ENCODE peak calls at places on chromosomes 13 and 19, in nine cellular contexts. Z, W, C, Y, U, M, D, T and F are unnamed samples. For H3K36me3, the result is how much of the 10 kb centered on the place peaks cover.

GRCh38 chr13:27131202-27131623 is 40.4 kb downstream of the USP12 start:
- DNase-seq in Z (no peak), W (no peak), C (no peak), Y (no peak), U (no peak), M (no peak), D (peak), T (no peak), F (no peak)

GRCh38 chr19:58513213-58513693 is 1.5 kb upstream of the SLC27A5 start:
- DNase-seq in Z (no peak), W (no peak), C (no peak), Y (no peak), U (no peak), M (no peak), D (no peak), T (no peak), F (no peak)

GRCh38 chr13:87684850-87685735 is 13.9 kb downstream of the SLITRK5 start:
- DNase-seq in Z (no peak), W (no peak), C (no peak), Y (no peak), U (no peak), M (no peak), D (no peak), T (no peak), F (no peak)

GRCh38 chr19:30227661-30228112 is 144.5 kb upstream of the ZNF536 start:
- DNase-seq in Z (peak), W (no peak), C (no peak), Y (peak), U (peak), M (peak), D (peak), T (no peak), F (peak)

GRCh38 chr19:47399198-47399597 is 20.1 kb downstream of the MEIS3 start:
- DNase-seq in Z (no peak), W (no peak), C (no peak), Y (no peak), U (no peak), M (no peak), D (no peak), T (no peak), F (no peak)

GRCh38 chr13:105721056-105721455 is 814.4 kb downstream of the EFNB2 start:
- DNase-seq in Z (no peak), W (no peak), C (no peak), Y (no peak), U (no peak), M (no peak), D (no peak), T (no peak), F (no peak)

GRCh38 chr13:97224544-97225324 is 2.6 kb downstream of the MBNL2 start:
- DNase-seq in Z (no peak), W (no peak), C (no peak), Y (peak), U (peak), M (no peak), D (peak), T (no peak), F (no peak)

GRCh38 chr13:37127706-37128241 is 22.3 kb upstream of the CSNK1A1L start:
- DNase-seq in Z (no peak), W (peak), C (no peak), Y (no peak), U (peak), M (no peak), D (no peak), T (no peak), F (no peak)

GRCh38 chr13:110645750-110646149 is 30.4 kb downstream of the NAXD start:
- DNase-seq in Z (no peak), W (no peak), C (no peak), Y (no peak), U (no peak), M (no peak), D (no peak), T (no peak), F (no peak)

GRCh38 chr19:44643605-44644390 is at the start of gene PVR:
- DNase-seq in Z (no peak), W (peak), C (peak), Y (peak), U (peak), M (peak), D (peak), T (no peak), F (peak)

GRCh38 chr13:46531953-46532352 is 21.0 kb upstream of the LRCH1 start:
- DNase-seq in Z (no peak), W (no peak), C (no peak), Y (no peak), U (no peak), M (no peak), D (no peak), T (no peak), F (no peak)

GRCh38 chr13:24528816-24529398 is 16.3 kb upstream of the PARP4 start:
- DNase-seq in Z (no peak), W (no peak), C (no peak), Y (no peak), U (no peak), M (no peak), D (no peak), T (no peak), F (no peak)

GRCh38 chr19:11064831-11065303 is 24.4 kb upstream of the LDLR start:
- DNase-seq in Z (no peak), W (no peak), C (no peak), Y (no peak), U (peak), M (no peak), D (no peak), T (no peak), F (peak)

GRCh38 chr19:55473201-55473600 is 3.2 kb upstream of the ZNF628 start:
- DNase-seq in Z (no peak), W (no peak), C (no peak), Y (no peak), U (no peak), M (no peak), D (no peak), T (no peak), F (no peak)

GRCh38 chr13:23450340-23451046 is 17.0 kb upstream of the SACS start:
- DNase-seq in Z (no peak), W (no peak), C (no peak), Y (no peak), U (no peak), M (no peak), D (no peak), T (no peak), F (peak)

GRCh38 chr19:44640518-44640917 is 3.2 kb upstream of the PVR start:
- DNase-seq in Z (no peak), W (no peak), C (no peak), Y (no peak), U (no peak), M (no peak), D (no peak), T (no peak), F (no peak)

GRCh38 chr19:3518231-3518630 is 12.1 kb downstream of the FZR1 start:
- DNase-seq in Z (no peak), W (no peak), C (no peak), Y (no peak), U (no peak), M (no peak), D (no peak), T (no peak), F (no peak)

GRCh38 chr13:112060899-112061366 is 6.0 kb upstream of the SOX1 start:
- DNase-seq in Z (no peak), W (no peak), C (no peak), Y (no peak), U (no peak), M (no peak), D (no peak), T (no peak), F (no peak)

GRCh38 chr13:111281751-111282311 is 38.6 kb upstream of the TEX29 start:
- DNase-seq in Z (no peak), W (no peak), C (no peak), Y (no peak), U (peak), M (no peak), D (no peak), T (no peak), F (no peak)

DNA sequence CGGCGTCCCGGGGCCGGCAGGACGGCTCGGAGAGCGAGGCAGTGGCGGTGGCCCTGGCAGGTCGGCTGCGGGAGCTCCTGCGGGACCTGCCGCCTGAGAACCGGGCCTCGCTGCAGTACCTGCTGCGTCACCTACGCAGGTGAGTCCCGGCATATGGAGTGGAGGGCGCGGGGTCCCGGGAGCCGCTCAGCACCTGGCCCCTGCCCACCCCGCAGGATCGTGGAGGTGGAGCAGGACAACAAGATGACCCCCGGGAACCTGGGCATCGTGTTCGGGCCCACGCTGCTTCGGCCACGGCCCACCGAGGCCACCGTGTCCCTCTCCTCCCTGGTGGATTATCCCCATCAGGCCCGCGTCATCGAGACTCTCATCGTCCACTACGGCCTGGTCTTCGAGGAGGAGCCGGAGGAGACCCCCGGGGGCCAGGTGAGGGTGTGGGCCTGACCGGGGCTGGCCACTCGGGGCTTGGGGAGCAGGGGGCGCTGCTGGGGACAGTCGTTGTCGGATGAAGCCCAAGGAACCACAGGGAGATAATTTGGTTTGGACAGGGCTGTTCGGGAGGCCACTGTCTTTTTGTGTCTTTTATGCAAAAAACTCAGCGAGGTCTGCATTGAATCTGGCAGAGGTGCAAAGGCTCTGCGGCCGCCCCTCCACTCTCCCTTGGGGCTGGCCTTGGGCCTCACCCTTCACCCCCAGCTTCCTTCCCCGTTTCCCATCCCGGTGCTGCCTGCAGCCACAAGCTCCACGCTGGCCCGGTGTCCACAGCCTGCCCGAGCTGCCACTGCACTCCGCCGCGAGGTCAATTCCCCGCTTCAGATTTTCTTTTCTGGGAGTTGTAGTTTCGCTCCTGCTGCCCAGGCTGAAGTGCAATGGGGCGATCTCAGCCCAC is 12.0 kb downstream of the POLR2E start:
- DNase-seq in Z (no peak), W (no peak), C (no peak), Y (peak), U (no peak), M (no peak), D (no peak), T (no peak), F (no peak)
- H3K27ac ChIP-seq in Z (no peak), W (no peak), C (no peak), Y (no peak), U (peak), M (no peak), D (peak), T (peak), F (no peak)

GRCh38 chr19:7636691-7637373 is at the start of gene STXBP2:
- DNase-seq in Z (peak), W (no peak), C (no peak), Y (peak), U (peak), M (peak), D (peak), T (peak), F (peak)
- TF ChIP-seq CTCF in Z (no peak), W (no peak), C (no peak), Y (peak), U (peak), M (no peak), D (no peak), T (no peak), F (no peak)

GRCh38 chr19:41273076-41273475 is 8.9 kb downstream of the HNRNPUL1 start:
- DNase-seq in Z (no peak), W (no peak), C (no peak), Y (no peak), U (no peak), M (no peak), D (no peak), T (no peak), F (no peak)

GRCh38 chr19:41276231-41276630 is 12.1 kb downstream of the HNRNPUL1 start:
- DNase-seq in Z (no peak), W (no peak), C (no peak), Y (no peak), U (no peak), M (no peak), D (peak), T (no peak), F (no peak)

GRCh38 chr19:41278478-41278877 is 14.3 kb downstream of the HNRNPUL1 start:
- DNase-seq in Z (no peak), W (no peak), C (no peak), Y (no peak), U (no peak), M (no peak), D (no peak), T (no peak), F (no peak)
- H3K36me3 ChIP-seq in Z (half or more), W (half or more), C (under half), Y (half or more), U (under half), M (half or more), D (under half), T (half or more), F (under half)

GRCh38 chr13:44125943-44126469 is 246.3 kb downstream of the LACC1 start:
- DNase-seq in Z (no peak), W (no peak), C (no peak), Y (no peak), U (no peak), M (no peak), D (no peak), T (no peak), F (no peak)

GRCh38 chr13:44131069-44131614 is 242.5 kb upstream of the SERP2 start:
- DNase-seq in Z (no peak), W (no peak), C (no peak), Y (no peak), U (no peak), M (no peak), D (no peak), T (no peak), F (no peak)

GRCh38 chr13:44132710-44133109 is 240.9 kb upstream of the SERP2 start:
- DNase-seq in Z (no peak), W (peak), C (peak), Y (peak), U (peak), M (peak), D (no peak), T (no peak), F (peak)

GRCh38 chr13:44129418-44129817 is 244.2 kb upstream of the SERP2 start:
- DNase-seq in Z (no peak), W (no peak), C (no peak), Y (no peak), U (no peak), M (no peak), D (no peak), T (no peak), F (no peak)

DNA sequence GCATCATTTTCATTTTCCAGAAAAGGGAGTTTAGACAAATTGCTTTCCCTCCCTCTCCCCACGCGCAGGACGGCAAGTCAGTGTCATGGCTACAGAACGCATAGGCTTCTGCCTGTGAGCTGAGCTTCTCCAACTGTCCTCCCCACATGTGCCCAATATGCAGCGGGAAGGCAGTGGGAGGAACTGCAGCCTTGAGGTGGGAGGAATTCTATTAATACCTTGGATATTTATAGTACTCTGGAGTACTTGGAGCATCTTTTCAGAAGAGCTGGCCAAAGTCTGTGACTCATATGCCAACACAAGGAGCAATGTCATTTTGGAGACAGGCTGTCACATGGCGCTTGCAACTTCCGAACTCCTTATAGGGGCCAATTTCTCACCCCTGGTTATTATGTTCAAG is 245.1 kb upstream of the SERP2 start:
- DNase-seq in Z (no peak), W (peak), C (no peak), Y (no peak), U (no peak), M (peak), D (no peak), T (no peak), F (peak)
- H3K27ac ChIP-seq in Z (no peak), W (peak), C (no peak), Y (no peak), U (no peak), M (peak), D (no peak), T (no peak), F (peak)

GRCh38 chr13:95624020-95624419 is 20.5 kb downstream of the DZIP1 start:
- DNase-seq in Z (peak), W (no peak), C (no peak), Y (no peak), U (peak), M (no peak), D (peak), T (no peak), F (no peak)
- TF ChIP-seq CTCF in Z (peak), W (peak), C (peak), Y (peak), U (peak), M (peak), D (peak), T (peak), F (peak)

GRCh38 chr19:15372470-15372869 is 7.1 kb downstream of the AKAP8 start:
- DNase-seq in Z (no peak), W (no peak), C (no peak), Y (no peak), U (no peak), M (no peak), D (no peak), T (no peak), F (peak)

GRCh38 chr19:15372891-15373301 is 6.7 kb downstream of the AKAP8 start:
- DNase-seq in Z (no peak), W (no peak), C (no peak), Y (no peak), U (no peak), M (no peak), D (no peak), T (no peak), F (peak)

GRCh38 chr19:15373644-15374043 is 5.9 kb downstream of the AKAP8 start:
- DNase-seq in Z (no peak), W (no peak), C (no peak), Y (no peak), U (no peak), M (no peak), D (no peak), T (no peak), F (no peak)

GRCh38 chr19:15374105-15374651 is 5.4 kb downstream of the AKAP8 start:
- DNase-seq in Z (no peak), W (no peak), C (no peak), Y (no peak), U (no peak), M (peak), D (no peak), T (no peak), F (no peak)

DNA sequence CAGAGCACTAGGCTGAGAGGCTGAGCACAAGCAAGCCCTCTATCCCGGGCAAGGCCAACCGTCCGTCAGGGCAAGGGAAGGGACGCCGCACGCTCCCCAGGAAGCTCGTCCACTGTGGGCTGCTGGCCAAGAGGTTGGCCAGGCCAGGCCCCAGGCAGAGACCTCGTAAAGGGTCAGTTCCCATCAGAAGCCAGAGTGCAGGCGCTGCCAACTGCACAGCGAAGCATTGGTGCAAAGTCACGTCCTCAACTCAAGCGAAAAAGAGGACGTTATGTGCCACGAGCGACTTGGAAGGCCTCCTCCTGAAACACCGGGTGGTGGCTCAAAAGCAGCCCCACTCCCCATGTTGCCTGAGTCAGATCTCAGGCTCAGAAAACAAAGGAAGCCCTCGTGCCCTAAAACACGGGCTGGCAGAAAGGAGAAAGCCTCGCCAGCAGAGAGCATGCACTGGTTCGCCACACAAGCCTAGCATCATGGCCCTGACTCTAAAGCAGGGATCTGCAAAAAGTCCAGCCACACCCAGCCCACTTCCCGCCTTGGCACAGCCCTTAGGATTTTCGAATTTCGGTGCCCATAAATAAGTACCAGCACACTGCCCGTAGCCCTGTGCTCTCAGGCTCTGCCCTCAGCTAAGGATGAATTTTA is 4.7 kb downstream of the AKAP8 start:
- DNase-seq in Z (no peak), W (peak), C (no peak), Y (no peak), U (peak), M (peak), D (no peak), T (no peak), F (peak)
- H3K36me3 ChIP-seq in Z (half or more), W (under half), C (under half), Y (under half), U (under half), M (under half), D (under half), T (under half), F (under half)